ENCODE peak calls at places on chromosome 9, in four cellular contexts. One of them, this sample, is unnamed. For H3K4me1, the result is how much of the 10 kb centered on the place peaks cover.

GRCh38 chr9:128635266-128636023 is 21.2 kb downstream of the DYNC2I2 start:
- DNase-seq in HepG2: peak
- DNase-seq in GM12878: no peak
- DNase-seq in K562: peak
- DNase-seq in this sample: peak

GRCh38 chr9:119370816-119371215 is 1.6 kb upstream of the BRINP1 start:
- DNase-seq in HepG2: peak
- DNase-seq in GM12878: no peak
- DNase-seq in K562: peak
- DNase-seq in this sample: no peak

GRCh38 chr9:136109351-136110081 is 9.2 kb downstream of the TMEM250 start:
- DNase-seq in HepG2: no peak
- DNase-seq in GM12878: peak
- DNase-seq in K562: peak
- DNase-seq in this sample: peak

GRCh38 chr9:91162311-91162710 is 199.4 kb downstream of the AUH start:
- DNase-seq in HepG2: no peak
- DNase-seq in GM12878: no peak
- DNase-seq in K562: no peak
- DNase-seq in this sample: no peak

GRCh38 chr9:126752881-126753670 is 51.8 kb upstream of the ZBTB43 start:
- DNase-seq in HepG2: no peak
- DNase-seq in GM12878: no peak
- DNase-seq in K562: no peak
- DNase-seq in this sample: no peak

GRCh38 chr9:93572636-93573035 is 3.7 kb upstream of the PHF2 start:
- DNase-seq in HepG2: no peak
- DNase-seq in GM12878: no peak
- DNase-seq in K562: no peak
- DNase-seq in this sample: no peak

GRCh38 chr9:124835026-124835501 is 18.2 kb upstream of the WDR38 start:
- DNase-seq in HepG2: peak
- DNase-seq in GM12878: no peak
- DNase-seq in K562: no peak
- DNase-seq in this sample: peak

GRCh38 chr9:119853126-119853525 is 483.9 kb upstream of the BRINP1 start:
- DNase-seq in HepG2: no peak
- DNase-seq in GM12878: no peak
- DNase-seq in K562: no peak
- DNase-seq in this sample: no peak

GRCh38 chr9:133658442-133659431 is 22.6 kb downstream of the DBH start:
- DNase-seq in HepG2: peak
- DNase-seq in GM12878: no peak
- DNase-seq in K562: peak
- DNase-seq in this sample: no peak

GRCh38 chr9:16505159-16505558 is 365.3 kb downstream of the BNC2 start:
- DNase-seq in HepG2: no peak
- DNase-seq in GM12878: no peak
- DNase-seq in K562: no peak
- DNase-seq in this sample: no peak

GRCh38 chr9:133188006-133188842 is 20.8 kb downstream of the OBP2B start:
- DNase-seq in HepG2: peak
- DNase-seq in GM12878: no peak
- DNase-seq in K562: peak
- DNase-seq in this sample: peak

GRCh38 chr9:127346584-127346983 is 50.4 kb upstream of the SLC2A8 start:
- DNase-seq in HepG2: no peak
- DNase-seq in GM12878: no peak
- DNase-seq in K562: no peak
- DNase-seq in this sample: peak

GRCh38 chr9:136700959-136701664 is 11.3 kb upstream of the DIPK1B start:
- DNase-seq in HepG2: no peak
- DNase-seq in GM12878: peak
- DNase-seq in K562: no peak
- DNase-seq in this sample: no peak

GRCh38 chr9:134858051-134858841 is 22.4 kb upstream of the FCN2 start:
- DNase-seq in HepG2: no peak
- DNase-seq in GM12878: peak
- DNase-seq in K562: no peak
- DNase-seq in this sample: no peak

GRCh38 chr9:36853233-36853632 is 180.8 kb downstream of the PAX5 start:
- DNase-seq in HepG2: no peak
- DNase-seq in GM12878: no peak
- DNase-seq in K562: no peak
- DNase-seq in this sample: no peak

GRCh38 chr9:37010180-37010579 is 23.9 kb downstream of the PAX5 start:
- DNase-seq in HepG2: no peak
- DNase-seq in GM12878: no peak
- DNase-seq in K562: no peak
- DNase-seq in this sample: no peak

GRCh38 chr9:92140754-92141143 is 25.5 kb upstream of the SPTLC1 start:
- DNase-seq in HepG2: no peak
- DNase-seq in GM12878: no peak
- DNase-seq in K562: no peak
- DNase-seq in this sample: peak

GRCh38 chr9:76912631-76913275 is 6.8 kb upstream of the PRUNE2 start:
- DNase-seq in HepG2: no peak
- DNase-seq in GM12878: no peak
- DNase-seq in K562: no peak
- DNase-seq in this sample: no peak

GRCh38 chr9:112921549-112921948 is 30.9 kb upstream of the SLC46A2 start:
- DNase-seq in HepG2: peak
- DNase-seq in GM12878: no peak
- DNase-seq in K562: peak
- DNase-seq in this sample: peak

GRCh38 chr9:89923961-89924504 is 319.2 kb downstream of the GADD45G start:
- DNase-seq in HepG2: peak
- DNase-seq in GM12878: no peak
- DNase-seq in K562: no peak
- DNase-seq in this sample: no peak

GRCh38 chr9:124423591-124423990 is 8.3 kb upstream of the PSMB7 start:
- DNase-seq in HepG2: no peak
- DNase-seq in GM12878: no peak
- DNase-seq in K562: peak
- DNase-seq in this sample: no peak

GRCh38 chr9:125990793-125991220 is 243.6 kb downstream of the PBX3 start:
- DNase-seq in HepG2: no peak
- DNase-seq in GM12878: no peak
- DNase-seq in K562: no peak
- DNase-seq in this sample: peak

GRCh38 chr9:95521699-95522098 is 4.9 kb upstream of the PTCH1 start:
- DNase-seq in HepG2: no peak
- DNase-seq in GM12878: no peak
- DNase-seq in K562: no peak
- DNase-seq in this sample: no peak

DNA sequence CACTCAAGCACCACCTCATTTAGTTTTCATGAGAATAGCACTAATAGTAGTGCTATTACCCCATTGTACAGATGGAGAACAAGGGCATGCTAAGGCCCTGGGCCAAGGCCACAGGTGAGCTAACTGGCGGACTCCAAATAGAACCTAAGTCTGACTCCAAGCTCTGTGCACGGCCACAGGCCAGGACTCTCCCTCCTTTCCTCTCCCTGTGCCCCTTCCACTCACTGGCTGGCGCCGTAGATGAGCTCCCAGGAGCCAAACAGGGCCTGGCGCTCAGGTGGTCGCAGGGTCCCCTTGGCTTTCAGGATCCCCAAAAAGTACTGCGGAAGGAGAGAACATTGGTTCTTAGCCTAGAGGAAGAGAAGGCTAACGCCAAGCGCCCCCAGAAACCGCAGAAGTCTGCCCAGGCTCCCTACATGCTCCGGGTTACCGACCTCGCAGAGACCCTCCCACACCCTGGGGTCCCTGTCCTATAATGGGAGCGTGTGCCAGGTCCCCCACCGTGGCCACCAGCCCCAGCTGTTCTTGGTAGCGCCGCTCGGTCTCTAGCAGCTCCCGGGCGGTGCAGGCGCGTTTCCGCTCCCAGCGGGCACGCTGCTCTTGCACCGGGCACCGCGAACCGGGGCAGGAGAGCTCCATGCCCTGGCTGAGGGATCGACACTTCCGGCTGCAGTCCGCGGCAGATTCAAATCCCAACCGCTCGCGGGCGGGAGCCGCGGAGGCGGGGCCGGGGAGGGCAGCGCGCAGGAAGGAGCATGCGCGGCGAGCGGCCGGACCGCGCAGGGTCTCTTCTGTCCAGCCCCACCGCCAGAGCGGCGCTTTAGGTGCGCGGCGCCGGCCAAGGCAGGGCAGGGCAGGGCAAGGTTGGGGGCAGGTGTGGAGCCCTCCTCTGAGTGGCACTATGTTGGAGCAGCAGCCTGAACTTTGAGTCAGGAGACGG is at the start of gene ARHGEF39:
- DNase-seq in HepG2: peak
- DNase-seq in GM12878: no peak
- DNase-seq in K562: peak
- DNase-seq in this sample: peak
- H3K4me1 ChIP-seq in HepG2: half or more
- H3K4me1 ChIP-seq in GM12878: under half
- H3K4me1 ChIP-seq in K562: under half
- H3K4me1 ChIP-seq in this sample: under half

GRCh38 chr9:20832775-20833174 is 148.7 kb downstream of the FOCAD start:
- DNase-seq in HepG2: no peak
- DNase-seq in GM12878: no peak
- DNase-seq in K562: no peak
- DNase-seq in this sample: no peak

GRCh38 chr9:20835364-20836286 is 151.6 kb downstream of the FOCAD start:
- DNase-seq in HepG2: peak
- DNase-seq in GM12878: no peak
- DNase-seq in K562: no peak
- DNase-seq in this sample: no peak

DNA sequence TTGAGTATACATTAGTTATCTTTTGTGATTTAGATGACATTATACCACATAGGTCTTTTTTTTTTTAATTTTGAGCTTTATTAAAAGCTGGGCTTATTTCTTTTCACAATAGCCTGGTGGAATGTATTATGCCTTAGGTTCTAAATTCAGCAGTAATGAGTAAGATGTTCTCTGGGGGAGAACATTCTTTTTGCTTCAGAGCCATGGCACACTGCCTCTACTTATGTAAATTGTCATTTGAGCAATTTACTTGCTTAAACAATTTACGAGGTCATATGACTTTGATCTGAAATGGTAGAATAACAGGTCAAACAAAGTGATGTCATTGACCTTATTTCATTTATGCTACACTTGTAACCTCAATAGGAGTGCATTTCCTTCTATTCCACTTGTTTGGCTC is 154.2 kb downstream of the FOCAD start:
- DNase-seq in HepG2: peak
- DNase-seq in GM12878: no peak
- DNase-seq in K562: no peak
- DNase-seq in this sample: no peak
- H3K9ac ChIP-seq in HepG2: no peak
- H3K9ac ChIP-seq in GM12878: no peak
- H3K9ac ChIP-seq in K562: no peak
- H3K9ac ChIP-seq in this sample: no peak

DNA sequence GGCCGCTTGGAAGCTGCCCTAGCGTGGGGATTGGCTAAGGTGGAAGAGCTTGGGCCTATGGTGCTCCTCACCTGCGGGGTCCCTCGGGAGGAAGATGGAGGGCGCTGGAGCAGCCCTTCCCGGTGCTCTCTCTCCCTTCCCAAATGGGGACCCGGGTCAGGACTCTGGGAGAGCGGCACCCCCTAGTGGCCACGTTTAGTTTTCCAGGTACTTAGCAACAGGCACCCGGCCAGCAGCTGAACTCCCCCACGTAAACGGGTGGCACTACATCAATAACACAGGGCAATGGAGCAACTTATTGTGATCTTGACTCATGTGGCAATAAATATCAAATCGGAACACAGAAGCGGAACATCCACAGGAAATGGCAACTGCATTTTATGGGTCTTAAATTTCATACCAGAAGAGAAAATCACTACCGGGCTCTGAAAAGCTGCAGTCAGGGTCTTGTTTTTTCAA is 316.6 kb downstream of the AGTPBP1 start:
- DNase-seq in HepG2: peak
- DNase-seq in GM12878: no peak
- DNase-seq in K562: peak
- DNase-seq in this sample: peak
- TF ChIP-seq NFIC in HepG2: no peak
- TF ChIP-seq NFIC in GM12878: no peak
- TF ChIP-seq NFIC in K562: peak
- TF ChIP-seq NFIC in this sample: no peak

GRCh38 chr9:137760426-137760825 is 117.2 kb upstream of the CACNA1B start:
- DNase-seq in HepG2: no peak
- DNase-seq in GM12878: no peak
- DNase-seq in K562: no peak
- DNase-seq in this sample: no peak

GRCh38 chr9:137757613-137758029 is 120.0 kb upstream of the CACNA1B start:
- DNase-seq in HepG2: no peak
- DNase-seq in GM12878: peak
- DNase-seq in K562: no peak
- DNase-seq in this sample: no peak

GRCh38 chr9:137759649-137760321 is 117.8 kb upstream of the CACNA1B start:
- DNase-seq in HepG2: no peak
- DNase-seq in GM12878: no peak
- DNase-seq in K562: no peak
- DNase-seq in this sample: no peak

GRCh38 chr9:137758067-137758466 is 119.5 kb upstream of the CACNA1B start:
- DNase-seq in HepG2: no peak
- DNase-seq in GM12878: no peak
- DNase-seq in K562: no peak
- DNase-seq in this sample: no peak

GRCh38 chr9:137759117-137759516 is 118.5 kb upstream of the CACNA1B start:
- DNase-seq in HepG2: no peak
- DNase-seq in GM12878: peak
- DNase-seq in K562: no peak
- DNase-seq in this sample: no peak
- H3K4me1 ChIP-seq in HepG2: under half
- H3K4me1 ChIP-seq in GM12878: half or more
- H3K4me1 ChIP-seq in K562: under half
- H3K4me1 ChIP-seq in this sample: under half

GRCh38 chr9:21812415-21812814 is 10.0 kb downstream of the MTAP start:
- DNase-seq in HepG2: no peak
- DNase-seq in GM12878: no peak
- DNase-seq in K562: no peak
- DNase-seq in this sample: no peak

GRCh38 chr9:21812945-21813568 is 10.6 kb downstream of the MTAP start:
- DNase-seq in HepG2: peak
- DNase-seq in GM12878: no peak
- DNase-seq in K562: no peak
- DNase-seq in this sample: peak

GRCh38 chr9:21810388-21810787 is 8.0 kb downstream of the MTAP start:
- DNase-seq in HepG2: no peak
- DNase-seq in GM12878: no peak
- DNase-seq in K562: no peak
- DNase-seq in this sample: no peak

GRCh38 chr9:21810881-21811280 is 8.4 kb downstream of the MTAP start:
- DNase-seq in HepG2: no peak
- DNase-seq in GM12878: no peak
- DNase-seq in K562: no peak
- DNase-seq in this sample: no peak

GRCh38 chr9:21811914-21812313 is 9.5 kb downstream of the MTAP start:
- DNase-seq in HepG2: no peak
- DNase-seq in GM12878: no peak
- DNase-seq in K562: no peak
- DNase-seq in this sample: no peak
- H3K9ac ChIP-seq in HepG2: no peak
- H3K9ac ChIP-seq in GM12878: no peak
- H3K9ac ChIP-seq in K562: no peak
- H3K9ac ChIP-seq in this sample: no peak

GRCh38 chr9:69549310-69550202 is 122.6 kb downstream of the APBA1 start:
- DNase-seq in HepG2: peak
- DNase-seq in GM12878: no peak
- DNase-seq in K562: peak
- DNase-seq in this sample: peak
- TF ChIP-seq NFIC in HepG2: no peak
- TF ChIP-seq NFIC in GM12878: no peak
- TF ChIP-seq NFIC in K562: no peak
- TF ChIP-seq NFIC in this sample: no peak